ENCODE peak calls at places on chromosomes 11 and 22, in ten cellular contexts. One of them, this sample, is unnamed.

GRCh38 chr22:35620624-35621245 is 3.6 kb upstream of the MB start:
- DNase-seq in neuronal stem cell: no peak
- DNase-seq in thoracic aorta: no peak
- DNase-seq in foreskin fibroblast: no peak
- DNase-seq in WERI-Rb-1: no peak
- DNase-seq in psoas muscle: peak
- DNase-seq in iPS DF 6.9: no peak
- DNase-seq in coronary artery: no peak
- DNase-seq in prostate gland: no peak
- DNase-seq in cardiac fibroblast: peak
- DNase-seq in this sample: no peak

GRCh38 chr11:18368236-18368635 is 26.1 kb upstream of the LDHA start:
- DNase-seq in coronary artery: no peak
- DNase-seq in WERI-Rb-1: no peak
- DNase-seq in thoracic aorta: no peak
- DNase-seq in psoas muscle: no peak
- DNase-seq in prostate gland: no peak
- DNase-seq in cardiac fibroblast: peak
- DNase-seq in iPS DF 6.9: no peak
- DNase-seq in foreskin fibroblast: peak
- DNase-seq in neuronal stem cell: no peak
- DNase-seq in this sample: peak

GRCh38 chr22:44439356-44440223 is 58.4 kb downstream of the RTL6 start:
- DNase-seq in neuronal stem cell: no peak
- DNase-seq in psoas muscle: no peak
- DNase-seq in thoracic aorta: no peak
- DNase-seq in coronary artery: no peak
- DNase-seq in iPS DF 6.9: no peak
- DNase-seq in foreskin fibroblast: no peak
- DNase-seq in WERI-Rb-1: no peak
- DNase-seq in cardiac fibroblast: no peak
- DNase-seq in prostate gland: no peak
- DNase-seq in this sample: no peak

GRCh38 chr11:93484716-93485115 is 58.5 kb downstream of the SMCO4 start:
- DNase-seq in psoas muscle: no peak
- DNase-seq in cardiac fibroblast: peak
- DNase-seq in prostate gland: no peak
- DNase-seq in WERI-Rb-1: no peak
- DNase-seq in coronary artery: no peak
- DNase-seq in iPS DF 6.9: no peak
- DNase-seq in foreskin fibroblast: peak
- DNase-seq in thoracic aorta: no peak
- DNase-seq in neuronal stem cell: no peak
- DNase-seq in this sample: peak

GRCh38 chr11:89405629-89406028 is 85.5 kb downstream of the NOX4 start:
- DNase-seq in prostate gland: no peak
- DNase-seq in neuronal stem cell: no peak
- DNase-seq in coronary artery: no peak
- DNase-seq in iPS DF 6.9: no peak
- DNase-seq in foreskin fibroblast: no peak
- DNase-seq in thoracic aorta: no peak
- DNase-seq in cardiac fibroblast: peak
- DNase-seq in psoas muscle: no peak
- DNase-seq in WERI-Rb-1: no peak
- DNase-seq in this sample: no peak

GRCh38 chr11:23288001-23288783 is 427.9 kb upstream of the CCDC179 start:
- DNase-seq in iPS DF 6.9: no peak
- DNase-seq in thoracic aorta: no peak
- DNase-seq in cardiac fibroblast: no peak
- DNase-seq in neuronal stem cell: no peak
- DNase-seq in WERI-Rb-1: no peak
- DNase-seq in coronary artery: no peak
- DNase-seq in prostate gland: no peak
- DNase-seq in psoas muscle: no peak
- DNase-seq in foreskin fibroblast: peak
- DNase-seq in this sample: peak

GRCh38 chr22:50326959-50327710 is at the start of gene DENND6B:
- DNase-seq in WERI-Rb-1: peak
- DNase-seq in foreskin fibroblast: peak
- DNase-seq in coronary artery: peak
- DNase-seq in neuronal stem cell: peak
- DNase-seq in prostate gland: peak
- DNase-seq in cardiac fibroblast: peak
- DNase-seq in psoas muscle: peak
- DNase-seq in iPS DF 6.9: no peak
- DNase-seq in thoracic aorta: no peak
- DNase-seq in this sample: no peak

GRCh38 chr11:34650528-34650927 is 29.6 kb downstream of the EHF start:
- DNase-seq in iPS DF 6.9: no peak
- DNase-seq in psoas muscle: no peak
- DNase-seq in cardiac fibroblast: peak
- DNase-seq in WERI-Rb-1: no peak
- DNase-seq in thoracic aorta: no peak
- DNase-seq in coronary artery: no peak
- DNase-seq in neuronal stem cell: no peak
- DNase-seq in prostate gland: no peak
- DNase-seq in foreskin fibroblast: no peak
- DNase-seq in this sample: peak

GRCh38 chr22:27133951-27134664 is 476.7 kb downstream of the MIAT start:
- DNase-seq in foreskin fibroblast: peak
- DNase-seq in iPS DF 6.9: no peak
- DNase-seq in thoracic aorta: no peak
- DNase-seq in coronary artery: no peak
- DNase-seq in neuronal stem cell: no peak
- DNase-seq in WERI-Rb-1: no peak
- DNase-seq in psoas muscle: peak
- DNase-seq in cardiac fibroblast: peak
- DNase-seq in prostate gland: no peak
- DNase-seq in this sample: peak

GRCh38 chr22:20258584-20259335 is 9.4 kb downstream of the RTN4R start:
- DNase-seq in neuronal stem cell: no peak
- DNase-seq in cardiac fibroblast: no peak
- DNase-seq in foreskin fibroblast: no peak
- DNase-seq in WERI-Rb-1: no peak
- DNase-seq in coronary artery: no peak
- DNase-seq in iPS DF 6.9: no peak
- DNase-seq in psoas muscle: no peak
- DNase-seq in thoracic aorta: no peak
- DNase-seq in prostate gland: no peak
- DNase-seq in this sample: no peak

GRCh38 chr11:72004515-72005346 is 6.0 kb downstream of the IL18BP start:
- DNase-seq in cardiac fibroblast: no peak
- DNase-seq in neuronal stem cell: no peak
- DNase-seq in thoracic aorta: no peak
- DNase-seq in iPS DF 6.9: no peak
- DNase-seq in coronary artery: no peak
- DNase-seq in prostate gland: no peak
- DNase-seq in psoas muscle: no peak
- DNase-seq in foreskin fibroblast: no peak
- DNase-seq in WERI-Rb-1: no peak
- DNase-seq in this sample: no peak

GRCh38 chr22:48427731-48428211 is 1399.9 kb downstream of the BRD1 start:
- DNase-seq in iPS DF 6.9: no peak
- DNase-seq in cardiac fibroblast: no peak
- DNase-seq in prostate gland: no peak
- DNase-seq in foreskin fibroblast: no peak
- DNase-seq in psoas muscle: no peak
- DNase-seq in WERI-Rb-1: no peak
- DNase-seq in coronary artery: no peak
- DNase-seq in thoracic aorta: no peak
- DNase-seq in neuronal stem cell: no peak
- DNase-seq in this sample: no peak

DNA sequence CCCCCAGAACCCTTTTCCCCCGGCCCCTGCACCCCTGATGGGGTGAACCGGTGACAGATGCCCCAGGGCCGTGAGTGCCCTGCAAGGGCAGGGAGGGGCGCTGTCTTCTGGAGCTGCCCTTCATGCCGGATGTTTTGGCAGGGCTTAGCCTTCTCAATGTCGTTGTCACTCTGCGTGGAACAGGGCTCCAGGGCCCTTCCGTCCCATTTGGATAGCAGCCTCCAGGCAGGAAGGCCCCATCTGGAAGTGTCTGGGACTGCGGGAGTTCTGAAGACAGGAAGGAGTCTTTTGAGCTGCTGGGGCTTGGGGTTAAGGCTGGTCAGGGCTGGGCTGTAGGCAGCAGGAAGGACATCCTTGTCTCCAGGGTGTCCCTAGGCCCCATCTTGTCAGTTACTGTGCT is 4.6 kb downstream of the FRMD8 start:
- DNase-seq in foreskin fibroblast: peak
- DNase-seq in prostate gland: no peak
- DNase-seq in WERI-Rb-1: no peak
- DNase-seq in neuronal stem cell: no peak
- DNase-seq in coronary artery: no peak
- DNase-seq in thoracic aorta: no peak
- DNase-seq in iPS DF 6.9: no peak
- DNase-seq in psoas muscle: no peak
- DNase-seq in cardiac fibroblast: peak
- DNase-seq in this sample: no peak
- H3K4me3 ChIP-seq in foreskin fibroblast: peak
- H3K4me3 ChIP-seq in prostate gland: no peak
- H3K4me3 ChIP-seq in WERI-Rb-1: no peak
- H3K4me3 ChIP-seq in neuronal stem cell: no peak
- H3K4me3 ChIP-seq in coronary artery: peak
- H3K4me3 ChIP-seq in thoracic aorta: peak
- H3K4me3 ChIP-seq in iPS DF 6.9: no peak
- H3K4me3 ChIP-seq in psoas muscle: peak
- H3K4me3 ChIP-seq in cardiac fibroblast: peak
- H3K4me3 ChIP-seq in this sample: peak

GRCh38 chr11:126461096-126461440 is 105.6 kb downstream of the ST3GAL4 start:
- DNase-seq in foreskin fibroblast: no peak
- DNase-seq in neuronal stem cell: no peak
- DNase-seq in iPS DF 6.9: no peak
- DNase-seq in cardiac fibroblast: no peak
- DNase-seq in thoracic aorta: no peak
- DNase-seq in psoas muscle: no peak
- DNase-seq in WERI-Rb-1: no peak
- DNase-seq in coronary artery: no peak
- DNase-seq in prostate gland: no peak
- DNase-seq in this sample: no peak
- H3K4me3 ChIP-seq in foreskin fibroblast: no peak
- H3K4me3 ChIP-seq in neuronal stem cell: no peak
- H3K4me3 ChIP-seq in iPS DF 6.9: no peak
- H3K4me3 ChIP-seq in cardiac fibroblast: no peak
- H3K4me3 ChIP-seq in thoracic aorta: no peak
- H3K4me3 ChIP-seq in psoas muscle: no peak
- H3K4me3 ChIP-seq in WERI-Rb-1: no peak
- H3K4me3 ChIP-seq in coronary artery: no peak
- H3K4me3 ChIP-seq in prostate gland: no peak
- H3K4me3 ChIP-seq in this sample: no peak

GRCh38 chr11:116481126-116481644 is 291.6 kb downstream of the BUD13 start:
- DNase-seq in prostate gland: no peak
- DNase-seq in coronary artery: no peak
- DNase-seq in WERI-Rb-1: peak
- DNase-seq in foreskin fibroblast: no peak
- DNase-seq in thoracic aorta: no peak
- DNase-seq in iPS DF 6.9: no peak
- DNase-seq in psoas muscle: no peak
- DNase-seq in cardiac fibroblast: no peak
- DNase-seq in neuronal stem cell: no peak
- DNase-seq in this sample: no peak

GRCh38 chr11:116482716-116483115 is 290.1 kb downstream of the BUD13 start:
- DNase-seq in neuronal stem cell: no peak
- DNase-seq in coronary artery: no peak
- DNase-seq in iPS DF 6.9: no peak
- DNase-seq in thoracic aorta: no peak
- DNase-seq in WERI-Rb-1: no peak
- DNase-seq in prostate gland: no peak
- DNase-seq in foreskin fibroblast: no peak
- DNase-seq in psoas muscle: no peak
- DNase-seq in cardiac fibroblast: no peak
- DNase-seq in this sample: no peak

GRCh38 chr11:116473790-116474346 is 298.9 kb downstream of the BUD13 start:
- DNase-seq in coronary artery: no peak
- DNase-seq in prostate gland: no peak
- DNase-seq in iPS DF 6.9: no peak
- DNase-seq in foreskin fibroblast: no peak
- DNase-seq in psoas muscle: no peak
- DNase-seq in thoracic aorta: no peak
- DNase-seq in cardiac fibroblast: no peak
- DNase-seq in WERI-Rb-1: no peak
- DNase-seq in neuronal stem cell: no peak
- DNase-seq in this sample: no peak

GRCh38 chr11:116478205-116478604 is 294.6 kb downstream of the BUD13 start:
- DNase-seq in prostate gland: no peak
- DNase-seq in thoracic aorta: no peak
- DNase-seq in foreskin fibroblast: no peak
- DNase-seq in neuronal stem cell: no peak
- DNase-seq in coronary artery: no peak
- DNase-seq in iPS DF 6.9: no peak
- DNase-seq in WERI-Rb-1: peak
- DNase-seq in psoas muscle: no peak
- DNase-seq in cardiac fibroblast: no peak
- DNase-seq in this sample: no peak

DNA sequence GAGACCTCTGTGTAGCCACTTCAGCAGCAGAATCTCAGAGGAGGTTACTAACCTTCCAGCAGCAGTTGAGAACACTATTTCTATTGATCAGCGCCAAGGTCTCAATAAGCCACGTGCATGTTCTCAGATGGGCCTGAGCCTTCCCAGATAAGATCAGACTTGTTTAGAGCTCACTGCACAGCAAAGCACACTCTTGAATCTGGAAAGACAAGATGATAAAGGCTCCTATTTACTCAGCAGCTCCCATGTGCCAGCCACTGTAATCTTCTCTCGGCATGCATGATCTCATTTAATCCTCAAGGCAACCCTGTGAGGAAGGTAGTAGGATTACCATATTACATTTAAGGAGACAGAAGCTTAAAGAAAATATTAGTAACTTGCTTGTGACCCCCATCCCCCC is 294.1 kb downstream of the BUD13 start:
- DNase-seq in cardiac fibroblast: no peak
- DNase-seq in coronary artery: no peak
- DNase-seq in psoas muscle: no peak
- DNase-seq in foreskin fibroblast: no peak
- DNase-seq in WERI-Rb-1: peak
- DNase-seq in iPS DF 6.9: no peak
- DNase-seq in thoracic aorta: no peak
- DNase-seq in prostate gland: no peak
- DNase-seq in neuronal stem cell: no peak
- DNase-seq in this sample: no peak
- H3K4me3 ChIP-seq in cardiac fibroblast: no peak
- H3K4me3 ChIP-seq in coronary artery: no peak
- H3K4me3 ChIP-seq in psoas muscle: no peak
- H3K4me3 ChIP-seq in foreskin fibroblast: no peak
- H3K4me3 ChIP-seq in WERI-Rb-1: peak
- H3K4me3 ChIP-seq in iPS DF 6.9: no peak
- H3K4me3 ChIP-seq in thoracic aorta: no peak
- H3K4me3 ChIP-seq in prostate gland: no peak
- H3K4me3 ChIP-seq in neuronal stem cell: no peak
- H3K4me3 ChIP-seq in this sample: no peak

DNA sequence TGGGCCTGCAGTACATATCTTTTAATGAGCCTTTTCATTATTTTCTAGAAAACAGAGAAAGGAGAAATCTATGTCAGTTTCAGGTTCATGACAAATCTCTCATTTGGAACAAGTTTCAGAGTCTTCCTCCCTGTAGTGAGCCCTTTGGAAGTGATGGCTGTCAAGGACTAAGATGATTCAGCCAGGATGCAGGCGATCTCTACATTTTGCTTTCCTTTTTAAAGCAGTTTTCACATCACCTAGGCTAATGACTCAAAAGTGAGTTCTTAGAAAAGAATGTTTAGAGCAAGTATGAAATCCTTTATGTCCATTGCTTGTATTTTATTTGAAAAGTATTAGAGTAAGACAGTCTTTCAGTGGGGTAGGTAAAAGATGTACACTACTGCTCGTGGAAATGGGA is 130.1 kb downstream of the TRPC6 start:
- DNase-seq in cardiac fibroblast: no peak
- DNase-seq in coronary artery: no peak
- DNase-seq in foreskin fibroblast: no peak
- DNase-seq in prostate gland: no peak
- DNase-seq in thoracic aorta: no peak
- DNase-seq in iPS DF 6.9: no peak
- DNase-seq in neuronal stem cell: no peak
- DNase-seq in WERI-Rb-1: no peak
- DNase-seq in psoas muscle: no peak
- DNase-seq in this sample: no peak
- H3K4me3 ChIP-seq in cardiac fibroblast: no peak
- H3K4me3 ChIP-seq in coronary artery: no peak
- H3K4me3 ChIP-seq in foreskin fibroblast: no peak
- H3K4me3 ChIP-seq in prostate gland: no peak
- H3K4me3 ChIP-seq in thoracic aorta: no peak
- H3K4me3 ChIP-seq in iPS DF 6.9: no peak
- H3K4me3 ChIP-seq in neuronal stem cell: no peak
- H3K4me3 ChIP-seq in WERI-Rb-1: no peak
- H3K4me3 ChIP-seq in psoas muscle: no peak
- H3K4me3 ChIP-seq in this sample: no peak

This sample was measured in skeletal muscle cell.